ENCODE peak calls at places on chromosomes 1 and 21, in five cellular contexts. S is activated CD4-positive, alpha-beta T cell treated with anti-CD3 and anti-CD28 coated beads for 1 hour; D is brain microvascular endothelial cell; Y is T-helper 2 cell; U is fibroblast of pulmonary artery. V is an unnamed sample.

GRCh38 chr1:205601209-205601608 is 30.6 kb downstream of the ELK4 start:
- DNase-seq in S (no peak), D (no peak), Y (no peak), U (no peak), V (no peak)

GRCh38 chr1:94384485-94385353 is 33.5 kb upstream of the ABCD3 start:
- DNase-seq in S (no peak), D (no peak), Y (no peak), U (no peak), V (no peak)

GRCh38 chr21:37372127-37372731 is 5.7 kb downstream of the DYRK1A start:
- DNase-seq in S (no peak), D (no peak), Y (no peak), U (no peak), V (no peak)

GRCh38 chr1:231544943-231545592 is 16.6 kb downstream of the TSNAX start:
- DNase-seq in S (no peak), D (no peak), Y (no peak), U (peak; percentile 45), V (no peak)

GRCh38 chr1:40751802-40752201 is 31.8 kb upstream of the KCNQ4 start:
- DNase-seq in S (no peak), D (no peak), Y (no peak), U (no peak), V (no peak)

GRCh38 chr1:155092641-155093040 is 14.0 kb downstream of the EFNA3 start:
- DNase-seq in S (no peak), D (no peak), Y (no peak), U (no peak), V (no peak)

GRCh38 chr1:57868895-57869294 is 445.0 kb upstream of the DAB1 start:
- DNase-seq in S (no peak), D (no peak), Y (no peak), U (no peak), V (no peak)

GRCh38 chr1:31691951-31692350 is 11.9 kb downstream of the COL16A1 start:
- DNase-seq in S (no peak), D (no peak), Y (no peak), U (no peak), V (no peak)

GRCh38 chr1:90724926-90725325 is 7.8 kb upstream of the BARHL2 start:
- DNase-seq in S (no peak), D (no peak), Y (no peak), U (no peak), V (no peak)

GRCh38 chr1:204854286-204854685 is 16.4 kb upstream of the NFASC start:
- DNase-seq in S (no peak), D (no peak), Y (no peak), U (no peak), V (no peak)

GRCh38 chr1:10852018-10852417 is 55.6 kb upstream of the CASZ1 start:
- DNase-seq in S (no peak), D (no peak), Y (no peak), U (no peak), V (no peak)

GRCh38 chr1:181992072-181992471 is 69.4 kb downstream of the ZNF648 start:
- DNase-seq in S (no peak), D (no peak), Y (no peak), U (no peak), V (no peak)

GRCh38 chr1:204065174-204065985 is 7.5 kb upstream of the SOX13 start:
- DNase-seq in S (no peak), D (no peak), Y (no peak), U (peak; percentile 41), V (no peak)

GRCh38 chr21:35586305-35586704 is 474.0 kb downstream of the SETD4 start:
- DNase-seq in S (no peak), D (no peak), Y (no peak), U (no peak), V (no peak)

GRCh38 chr1:24898152-24898908 is 31.7 kb downstream of the RUNX3 start:
- DNase-seq in S (peak; percentile 15), D (peak; percentile 27), Y (no peak), U (peak; percentile 47), V (peak; percentile 34)

GRCh38 chr21:18117116-18117515 is 127.5 kb upstream of the CHODL start:
- DNase-seq in S (no peak), D (no peak), Y (no peak), U (no peak), V (no peak)

GRCh38 chr1:30045304-30046090 is 677.9 kb downstream of the MATN1 start:
- DNase-seq in S (no peak), D (no peak), Y (no peak), U (no peak), V (no peak)

GRCh38 chr21:26394341-26394740 is 178.7 kb downstream of the CYYR1 start:
- DNase-seq in S (no peak), D (peak; percentile 39), Y (no peak), U (no peak), V (no peak)

GRCh38 chr21:32007461-32007860 is 134.6 kb downstream of the HUNK start:
- DNase-seq in S (no peak), D (peak; percentile 20), Y (no peak), U (no peak), V (no peak)

GRCh38 chr1:236850077-236850476 is 55.0 kb downstream of the MTR start:
- DNase-seq in S (no peak), D (no peak), Y (no peak), U (no peak), V (no peak)

GRCh38 chr1:150127868-150128267 is 21.8 kb upstream of the PLEKHO1 start:
- DNase-seq in S (no peak), D (no peak), Y (no peak), U (no peak), V (no peak)

GRCh38 chr1:29084196-29084521 is 39.5 kb downstream of the TMEM200B start:
- DNase-seq in S (no peak), D (no peak), Y (no peak), U (no peak), V (no peak)

GRCh38 chr1:10510520-10511493 is 36.1 kb downstream of the PEX14 start:
- DNase-seq in S (peak; percentile 66), D (peak; percentile 79), Y (no peak), U (peak; percentile 80), V (peak; percentile 60)

GRCh38 chr1:229069176-229069575 is 201.7 kb upstream of the RAB4A start:
- DNase-seq in S (no peak), D (no peak), Y (no peak), U (no peak), V (no peak)

GRCh38 chr1:5794279-5794678 is 197.9 kb downstream of the NPHP4 start:
- DNase-seq in S (no peak), D (no peak), Y (no peak), U (no peak), V (no peak)

GRCh38 chr1:5599541-5599940 is 392.7 kb downstream of the NPHP4 start:
- DNase-seq in S (no peak), D (no peak), Y (no peak), U (no peak), V (no peak)

GRCh38 chr1:37513795-37514349 is 694 bp downstream of the MEAF6 start:
- DNase-seq in S (peak; percentile 20), D (peak; percentile 4), Y (peak; percentile 13), U (no peak), V (peak; percentile 13)

GRCh38 chr1:33718166-33718565 is 145.7 kb upstream of the HMGB4 start:
- DNase-seq in S (no peak), D (no peak), Y (no peak), U (no peak), V (no peak)

GRCh38 chr1:46543761-46544560 is 7.5 kb downstream of the KNCN start:
- DNase-seq in S (no peak), D (no peak), Y (no peak), U (no peak), V (no peak)

GRCh38 chr1:37808369-37809319 is 636 bp upstream of the YRDC start:
- DNase-seq in S (no peak), D (peak; percentile 53), Y (no peak), U (peak; percentile 75), V (peak; percentile 41)

V was measured in T-helper 1 cell.